ENCODE peak calls at places on chromosomes 3 and 15, in eight cellular contexts. C is lung, Y is keratinocyte, Z is fibroblast of mammary gland, J is tibial artery, R is astrocyte of the spinal cord, F is endodermal cell, O is AG10803. H is an unnamed sample.

GRCh38 chr15:92629975-92630626 is 25.5 kb downstream of the FAM174B start:
- DNase-seq in F (peak; percentile 29), C (no peak), R (no peak), O (no peak), Y (no peak), Z (no peak), J (no peak), H (no peak)

GRCh38 chr3:38561746-38562466 is 65.8 kb downstream of the EXOG start:
- DNase-seq in F (peak; percentile 34), Z (no peak), C (no peak), R (no peak), J (no peak), O (no peak), Y (no peak), H (no peak)

GRCh38 chr15:78685157-78685830 is 44.3 kb upstream of the CHRNB4 start:
- DNase-seq in Z (no peak), C (no peak), R (no peak), O (no peak), J (no peak), F (no peak), Y (no peak), H (no peak)

GRCh38 chr15:39680868-39681267 is 100.0 kb downstream of the THBS1 start:
- DNase-seq in O (peak; percentile 98), Z (no peak), C (no peak), J (no peak), F (no peak), R (peak; percentile 43), Y (no peak), H (no peak)

GRCh38 chr3:49867871-49868321 is 1.8 kb downstream of the CAMKV start:
- DNase-seq in C (no peak), F (peak; percentile 93), R (peak; percentile 22), Y (no peak), J (no peak), O (peak; percentile 21), Z (peak; percentile 41), H (peak; percentile 62)

GRCh38 chr15:99683000-99683670 is 50.1 kb downstream of the LYSMD4 start:
- DNase-seq in C (no peak), F (no peak), R (peak; percentile 43), Y (no peak), O (peak; percentile 49), Z (peak; percentile 18), J (no peak), H (no peak)

GRCh38 chr15:63277044-63277892 is at the start of gene APH1B:
- DNase-seq in Z (no peak), J (peak; percentile 79), R (peak; percentile 72), Y (peak; percentile 25), O (peak; percentile 66), C (peak; percentile 79), F (peak; percentile 92), H (peak; percentile 72)

GRCh38 chr3:128902426-128902825 is 23.0 kb downstream of the ACAD9 start:
- DNase-seq in C (no peak), Z (no peak), J (no peak), O (no peak), F (no peak), Y (no peak), R (no peak), H (no peak)

GRCh38 chr15:99511865-99512632 is 53.7 kb upstream of the MEF2A start:
- DNase-seq in Z (no peak), J (no peak), C (no peak), O (peak; percentile 40), Y (no peak), F (no peak), R (no peak), H (no peak)

GRCh38 chr3:177374323-177374722 is 177.0 kb upstream of the TBL1XR1 start:
- DNase-seq in Y (no peak), F (no peak), R (no peak), O (no peak), C (no peak), J (no peak), Z (no peak), H (no peak)

GRCh38 chr15:101579766-101580165 is 72.4 kb downstream of the TM2D3 start:
- DNase-seq in J (no peak), R (peak; percentile 12), C (no peak), Y (peak; percentile 70), O (no peak), Z (peak; percentile 25), F (no peak), H (no peak)

GRCh38 chr15:43516185-43516584 is 1.2 kb upstream of the MAP1A start:
- DNase-seq in O (peak; percentile 80), Z (peak; percentile 78), J (peak; percentile 62), R (no peak), C (no peak), Y (no peak), F (no peak), H (no peak)

GRCh38 chr3:93988764-93989163 is 8.8 kb downstream of the ARL13B start:
- DNase-seq in Y (no peak), J (no peak), O (no peak), F (no peak), Z (no peak), R (no peak), C (no peak), H (no peak)

GRCh38 chr3:177377166-177377565 is 179.9 kb upstream of the TBL1XR1 start:
- DNase-seq in Z (no peak), F (no peak), O (no peak), J (no peak), R (no peak), C (peak; percentile 43), Y (no peak), H (no peak)

GRCh38 chr3:32323605-32324004 is 68.0 kb upstream of the CMTM7 start:
- DNase-seq in J (no peak), Z (no peak), C (no peak), R (no peak), Y (no peak), F (no peak), O (no peak), H (no peak)

GRCh38 chr15:57216288-57216687 is 160.0 kb upstream of the CGNL1 start:
- DNase-seq in J (no peak), F (no peak), C (no peak), Z (peak; percentile 91), O (peak; percentile 60), R (peak; percentile 85), Y (no peak), H (no peak)

GRCh38 chr15:45123397-45123796 is 6.3 kb downstream of the DUOXA1 start:
- DNase-seq in Z (no peak), Y (no peak), O (no peak), J (no peak), F (no peak), R (no peak), C (no peak), H (no peak)

GRCh38 chr3:33231755-33232465 is 13.3 kb upstream of the SUSD5 start:
- DNase-seq in Y (no peak), R (no peak), C (no peak), F (peak; percentile 48), Z (no peak), O (no peak), J (no peak), H (no peak)

GRCh38 chr15:79513916-79514315 is 81.8 kb downstream of the MINAR1 start:
- DNase-seq in O (no peak), Y (no peak), F (no peak), C (no peak), R (no peak), Z (no peak), J (no peak), H (no peak)

GRCh38 chr3:146712826-146713225 is 107.7 kb upstream of the PLSCR5 start:
- DNase-seq in Z (peak; percentile 12), F (no peak), O (peak; percentile 56), J (no peak), Y (no peak), C (no peak), R (no peak), H (no peak)

GRCh38 chr3:194103475-194103874 is 32.5 kb upstream of the HES1 start:
- DNase-seq in Z (no peak), F (no peak), O (no peak), Y (no peak), R (no peak), C (no peak), J (no peak), H (no peak)
- TF ChIP-seq CTCF in Z (no peak), F (no peak), O (no peak), Y (no peak), R (no peak), C (no peak), J (no peak), H (no peak)

DNA sequence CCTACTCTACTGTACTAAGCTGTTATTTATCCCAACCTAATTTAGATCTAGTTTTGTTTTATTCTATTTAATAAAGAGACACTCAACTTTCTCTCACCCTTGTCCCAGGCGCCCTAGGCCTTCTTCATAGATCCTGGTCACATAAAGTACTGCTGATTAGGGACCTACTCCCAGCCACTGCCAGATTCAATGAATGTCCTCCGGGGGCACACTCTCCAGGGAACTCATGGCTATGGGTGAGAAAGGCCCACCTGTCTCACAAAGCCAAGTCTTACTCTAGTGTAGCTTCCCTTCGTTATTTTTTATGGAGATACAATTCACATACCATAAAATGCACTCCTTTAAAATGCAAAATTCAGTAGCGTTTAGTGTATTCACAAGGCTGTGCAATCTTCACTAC is 87.9 kb downstream of the ADCY5 start:
- DNase-seq in Y (no peak), C (no peak), F (peak; percentile 67), R (no peak), J (no peak), O (no peak), Z (no peak), H (no peak)
- TF ChIP-seq CTCF in Y (peak; percentile 22), C (no peak), F (peak; percentile 74), R (peak; percentile 16), J (no peak), O (no peak), Z (peak; percentile 4), H (no peak)

GRCh38 chr3:136861890-136862610 is at the start of gene NCK1:
- DNase-seq in J (peak; percentile 100), F (peak; percentile 99), O (peak; percentile 98), C (peak; percentile 100), R (peak; percentile 99), Z (peak; percentile 96), Y (peak; percentile 57), H (peak; percentile 98)
- TF ChIP-seq CTCF in J (peak; percentile 17), F (peak; percentile 47), O (peak; percentile 21), C (no peak), R (peak; percentile 21), Z (no peak), Y (no peak), H (no peak)

DNA sequence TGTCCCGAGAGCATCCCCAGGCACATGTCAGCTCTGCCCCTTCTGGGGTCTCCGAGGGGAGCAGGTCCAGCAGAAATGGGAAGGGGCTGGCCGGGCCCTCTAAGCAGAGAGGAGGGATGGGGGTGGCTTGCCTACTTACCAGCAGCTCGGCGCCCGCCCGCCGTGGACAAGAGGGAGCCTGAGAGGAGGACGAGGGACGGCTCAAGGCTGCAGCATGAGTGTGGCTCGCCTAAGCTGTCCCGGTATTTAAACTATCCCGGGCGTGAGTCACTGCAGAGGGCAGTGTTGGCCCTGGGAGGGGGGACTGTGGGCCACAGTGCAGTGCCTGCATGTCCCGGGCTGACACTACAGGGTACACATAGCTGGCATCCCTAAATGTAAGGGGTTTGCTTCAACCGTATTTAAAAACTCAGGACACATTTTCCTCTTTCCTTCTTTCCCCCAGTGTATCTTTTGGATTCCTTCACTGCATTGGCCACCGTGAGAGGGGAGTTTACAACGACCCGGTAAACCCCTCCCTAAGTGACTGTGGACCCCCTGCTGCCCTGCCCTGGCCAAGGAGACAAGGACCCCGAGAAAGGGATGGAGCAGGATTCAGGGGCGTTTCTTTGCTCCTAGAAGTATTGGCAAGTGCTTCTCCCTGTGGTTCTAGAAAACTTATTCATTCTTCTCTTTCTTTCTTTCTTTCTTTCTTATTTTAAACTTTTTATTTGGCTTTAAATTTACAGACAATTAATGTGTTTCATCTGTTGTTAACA is at the start of gene LRRC15:
- DNase-seq in R (peak; percentile 36), O (peak; percentile 79), F (peak; percentile 90), Y (no peak), Z (peak; percentile 39), J (no peak), C (no peak), H (no peak)
- TF ChIP-seq CTCF in R (no peak), O (peak; percentile 20), F (peak; percentile 52), Y (no peak), Z (no peak), J (no peak), C (no peak), H (no peak)

GRCh38 chr3:120182613-120183524 is 88.6 kb upstream of the GSK3B start:
- DNase-seq in O (peak; percentile 63), Z (peak; percentile 68), R (peak; percentile 52), Y (no peak), C (peak; percentile 29), J (no peak), F (no peak), H (no peak)
- TF ChIP-seq CTCF in O (peak; percentile 73), Z (peak; percentile 52), R (peak; percentile 46), Y (peak; percentile 46), C (no peak), J (no peak), F (peak; percentile 63), H (no peak)

H was measured in mesothelial cell of epicardium.